ENCODE peak calls at places on chromosome 13, in five cellular contexts. C, T, F, W and P are unnamed samples.

GRCh38 chr13:29756506-29756905 is 93.9 kb downstream of the UBL3 start:
- DNase-seq in T (no peak), W (no peak), F (no peak), C (no peak), P (no peak)

GRCh38 chr13:104389722-104390121 is 1323.5 kb upstream of the SLC10A2 start:
- DNase-seq in C (no peak), W (no peak), F (no peak), T (no peak), P (no peak)

GRCh38 chr13:87128006-87128405 is 543.2 kb upstream of the SLITRK5 start:
- DNase-seq in F (peak; percentile 13), C (no peak), W (no peak), T (no peak), P (no peak)

GRCh38 chr13:39892731-39893293 is 237.3 kb downstream of the COG6 start:
- DNase-seq in T (no peak), F (no peak), C (no peak), W (peak; percentile 60), P (no peak)

GRCh38 chr13:98813993-98814392 is 61.5 kb upstream of the SLC15A1 start:
- DNase-seq in C (no peak), W (no peak), T (no peak), F (no peak), P (no peak)

GRCh38 chr13:93248627-93249047 is 22.0 kb downstream of the GPC6 start:
- DNase-seq in W (no peak), F (peak; percentile 61), T (no peak), C (no peak), P (no peak)

GRCh38 chr13:59746291-59746962 is 417.3 kb downstream of the DIAPH3 start:
- DNase-seq in T (no peak), C (no peak), W (no peak), F (no peak), P (no peak)

GRCh38 chr13:100063906-100064305 is 25.0 kb upstream of the PCCA start:
- DNase-seq in T (no peak), W (no peak), C (no peak), F (no peak), P (no peak)

GRCh38 chr13:62113145-62113544 is 697.5 kb upstream of the PCDH20 start:
- DNase-seq in F (no peak), T (no peak), W (no peak), C (no peak), P (no peak)

GRCh38 chr13:111322916-111323331 is 2.5 kb downstream of the TEX29 start:
- DNase-seq in F (no peak), T (no peak), C (no peak), W (no peak), P (no peak)

GRCh38 chr13:46119883-46120614 is 15.2 kb upstream of the CPB2 start:
- DNase-seq in W (no peak), T (no peak), F (no peak), C (peak; percentile 22), P (no peak)

GRCh38 chr13:76886292-76887061 is at the start of gene KCTD12:
- DNase-seq in C (peak; percentile 31), T (peak; percentile 56), F (peak; percentile 74), W (peak; percentile 86), P (peak; percentile 64)

GRCh38 chr13:92500192-92500591 is 726.4 kb upstream of the GPC6 start:
- DNase-seq in F (no peak), W (no peak), T (no peak), C (no peak), P (no peak)